ENCODE peak calls at places on chromosomes 7 and 10, in five cellular contexts. F is trophoblast cell, E is H9, T is H1, L is mesenchymal stem cell. W is an unnamed sample. For H3K4me1, the result is how much of the 10 kb centered on the place peaks cover.

GRCh38 chr7:34296663-34297062 is 361.4 kb upstream of the NPSR1 start:
- DNase-seq in F (peak), E (no peak), T (no peak), L (peak), W (no peak)

GRCh38 chr7:5695037-5695708 is 86.3 kb downstream of the RNF216 start:
- DNase-seq in F (no peak), E (no peak), T (no peak), L (peak), W (no peak)

GRCh38 chr7:126411821-126412383 is 840.8 kb downstream of the GRM8 start:
- DNase-seq in F (no peak), E (no peak), T (no peak), L (no peak), W (no peak)

GRCh38 chr7:15057272-15057671 is 154.7 kb upstream of the DGKB start:
- DNase-seq in F (no peak), E (no peak), T (no peak), L (no peak), W (no peak)

GRCh38 chr10:83522881-83523386 is 616.4 kb upstream of the GHITM start:
- DNase-seq in F (peak), E (no peak), T (no peak), L (peak), W (no peak)

GRCh38 chr10:12463459-12463838 is 114.1 kb downstream of the CAMK1D start:
- DNase-seq in F (no peak), E (no peak), T (no peak), L (no peak), W (no peak)

GRCh38 chr7:106329971-106330733 is 45.4 kb upstream of the NAMPT start:
- DNase-seq in F (peak), E (no peak), T (no peak), L (peak), W (no peak)

GRCh38 chr7:88276605-88277153 is 30.0 kb downstream of the STEAP4 start:
- DNase-seq in F (no peak), E (no peak), T (no peak), L (no peak), W (no peak)

GRCh38 chr7:66741706-66742053 is 1.1 kb downstream of the RABGEF1 start:
- DNase-seq in F (peak), E (no peak), T (no peak), L (peak), W (no peak)

GRCh38 chr10:113151178-113151577 is 201.1 kb downstream of the TCF7L2 start:
- DNase-seq in F (no peak), E (no peak), T (no peak), L (no peak), W (no peak)

GRCh38 chr10:42952358-42952757 is 124.5 kb upstream of the RET start:
- DNase-seq in F (peak), E (peak), T (peak), L (peak), W (peak)

GRCh38 chr10:121811386-121811785 is 116.4 kb downstream of the ATE1 start:
- DNase-seq in F (peak), E (no peak), T (no peak), L (no peak), W (no peak)

GRCh38 chr7:11830582-11831382 is 1.2 kb downstream of the THSD7A start:
- DNase-seq in F (peak), E (no peak), T (no peak), L (peak), W (no peak)

GRCh38 chr10:17423641-17424186 is 30.7 kb downstream of the ST8SIA6 start:
- DNase-seq in F (peak), E (no peak), T (peak), L (no peak), W (peak)

GRCh38 chr7:116177009-116177408 is 33.3 kb upstream of the TES start:
- DNase-seq in F (peak), E (no peak), T (no peak), L (no peak), W (no peak)

GRCh38 chr10:115963848-115964247 is 309.2 kb downstream of the GFRA1 start:
- DNase-seq in F (no peak), E (no peak), T (no peak), L (peak), W (no peak)

GRCh38 chr10:80154626-80154977 is 22.1 kb downstream of the PLAC9 start:
- DNase-seq in F (no peak), E (no peak), T (no peak), L (no peak), W (no peak)
- H2BK12ac ChIP-seq in F (peak), E (no peak), T (no peak), L (no peak), W (no peak)

GRCh38 chr10:57506414-57507094 is 761.1 kb downstream of the IPMK start:
- DNase-seq in F (no peak), E (no peak), T (no peak), L (no peak), W (no peak)
- H3K4me1 ChIP-seq in F (under half), E (under half), T (under half), L (under half), W (under half)

DNA sequence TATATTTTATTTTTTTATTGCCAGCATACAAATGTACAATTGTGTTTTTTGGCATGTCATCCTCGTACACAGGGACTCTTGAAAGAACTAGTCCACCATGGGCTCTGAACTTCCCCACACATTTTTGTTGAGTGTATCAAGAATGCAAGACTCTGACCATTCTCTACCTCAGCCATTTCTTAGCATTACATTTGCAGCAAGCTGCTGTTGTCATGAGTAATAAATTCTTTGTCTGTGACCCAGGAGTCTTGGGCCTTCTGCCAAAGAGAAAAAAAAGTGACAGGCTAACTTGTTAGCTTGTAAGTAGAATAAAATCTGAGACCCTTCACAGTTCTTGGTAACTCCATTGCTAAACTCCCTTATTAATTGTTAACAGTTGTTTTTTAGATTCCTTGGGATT is 542.3 kb upstream of the MBL2 start:
- DNase-seq in F (peak), E (no peak), T (no peak), L (peak), W (no peak)
- H4K8ac ChIP-seq in F (no peak), E (no peak), T (no peak), L (no peak), W (no peak)

DNA sequence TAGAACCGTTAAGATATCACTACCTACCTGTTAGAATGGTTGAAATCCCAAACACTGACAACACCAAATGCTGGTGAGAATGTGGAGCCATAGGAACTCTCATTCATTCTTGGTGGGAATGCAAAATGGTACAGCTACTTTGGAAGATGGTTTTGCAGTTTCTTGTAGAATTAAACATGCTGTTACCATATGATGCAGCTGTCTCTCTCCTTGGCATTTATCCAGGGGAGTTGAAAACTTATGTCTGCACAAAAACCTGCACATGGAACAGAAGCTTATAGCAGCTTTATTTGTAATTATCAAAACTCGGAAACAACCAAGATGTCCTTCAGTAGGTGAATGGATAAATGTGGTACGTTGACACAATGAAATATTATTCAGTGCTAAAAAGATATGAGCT is 199.5 kb downstream of the BICC1 start:
- DNase-seq in F (no peak), E (no peak), T (no peak), L (no peak), W (no peak)
- H2BK12ac ChIP-seq in F (no peak), E (no peak), T (no peak), L (no peak), W (no peak)

DNA sequence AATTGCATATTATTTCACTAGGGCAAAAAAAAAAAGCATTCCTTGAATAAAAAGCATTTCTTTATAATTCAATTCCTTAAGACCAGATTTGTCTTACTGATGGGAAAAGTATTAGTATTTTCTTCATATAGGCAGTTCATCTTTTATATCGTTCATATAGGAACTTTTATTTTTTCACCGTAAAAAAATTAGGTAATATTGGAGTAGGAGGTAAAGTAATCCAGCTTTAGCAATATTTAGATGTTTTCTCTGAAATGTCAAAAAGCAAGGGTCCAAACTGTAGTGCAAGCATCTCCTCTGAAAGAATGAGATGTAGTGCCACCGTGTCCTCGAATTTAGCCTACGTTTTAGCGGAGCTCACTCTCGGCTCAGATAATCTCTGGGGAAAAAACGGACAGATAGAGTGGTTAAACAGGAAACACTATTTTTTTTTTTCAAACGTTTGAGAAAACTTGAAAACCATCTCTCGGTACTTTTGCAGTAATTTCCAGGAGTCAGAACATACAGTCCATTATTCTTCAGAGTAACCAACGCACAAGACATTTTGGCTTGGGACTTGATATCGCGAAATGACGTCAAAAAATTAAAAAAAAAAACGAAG is 5.4 kb upstream of the SPAG6 start:
- DNase-seq in F (peak), E (no peak), T (no peak), L (no peak), W (peak)
- H3K4me1 ChIP-seq in F (under half), E (under half), T (under half), L (under half), W (under half)

GRCh38 chr10:6737080-6737641 is 157.1 kb upstream of the PRKCQ start:
- DNase-seq in F (no peak), E (peak), T (peak), L (no peak), W (no peak)
- H4K8ac ChIP-seq in F (no peak), E (no peak), T (no peak), L (peak), W (no peak)

GRCh38 chr7:73681031-73681430 is 2.2 kb downstream of the DNAJC30 start:
- DNase-seq in F (no peak), E (no peak), T (no peak), L (peak), W (no peak)

GRCh38 chr7:73682745-73683055 is 553 bp downstream of the DNAJC30 start:
- DNase-seq in F (no peak), E (no peak), T (no peak), L (no peak), W (no peak)

GRCh38 chr7:73679709-73680108 is 3.5 kb downstream of the DNAJC30 start:
- DNase-seq in F (no peak), E (no peak), T (no peak), L (no peak), W (no peak)

GRCh38 chr7:73678862-73679261 is 4.4 kb downstream of the DNAJC30 start:
- DNase-seq in F (no peak), E (no peak), T (no peak), L (no peak), W (no peak)

GRCh38 chr7:73680501-73680900 is 2.8 kb downstream of the DNAJC30 start:
- DNase-seq in F (no peak), E (no peak), T (no peak), L (no peak), W (no peak)
- H2BK12ac ChIP-seq in F (no peak), E (no peak), T (no peak), L (no peak), W (no peak)

GRCh38 chr10:132544744-132545658 is 7.4 kb downstream of the INPP5A start:
- DNase-seq in F (no peak), E (no peak), T (no peak), L (no peak), W (no peak)
- H3K4me1 ChIP-seq in F (under half), E (under half), T (under half), L (under half), W (under half)

GRCh38 chr10:102596506-102596971 is 47.7 kb upstream of the TRIM8 start:
- DNase-seq in F (peak), E (peak), T (peak), L (peak), W (peak)

GRCh38 chr10:102593804-102594079 is 50.5 kb upstream of the TRIM8 start:
- DNase-seq in F (no peak), E (no peak), T (no peak), L (no peak), W (no peak)

GRCh38 chr10:102595293-102595692 is 49.0 kb upstream of the TRIM8 start:
- DNase-seq in F (no peak), E (no peak), T (no peak), L (no peak), W (no peak)

GRCh38 chr10:102597131-102597891 is 47.0 kb upstream of the TRIM8 start:
- DNase-seq in F (no peak), E (no peak), T (no peak), L (no peak), W (no peak)

GRCh38 chr10:102595914-102596313 is 48.4 kb upstream of the TRIM8 start:
- DNase-seq in F (no peak), E (peak), T (no peak), L (no peak), W (no peak)
- H4K8ac ChIP-seq in F (no peak), E (no peak), T (no peak), L (peak), W (no peak)

DNA sequence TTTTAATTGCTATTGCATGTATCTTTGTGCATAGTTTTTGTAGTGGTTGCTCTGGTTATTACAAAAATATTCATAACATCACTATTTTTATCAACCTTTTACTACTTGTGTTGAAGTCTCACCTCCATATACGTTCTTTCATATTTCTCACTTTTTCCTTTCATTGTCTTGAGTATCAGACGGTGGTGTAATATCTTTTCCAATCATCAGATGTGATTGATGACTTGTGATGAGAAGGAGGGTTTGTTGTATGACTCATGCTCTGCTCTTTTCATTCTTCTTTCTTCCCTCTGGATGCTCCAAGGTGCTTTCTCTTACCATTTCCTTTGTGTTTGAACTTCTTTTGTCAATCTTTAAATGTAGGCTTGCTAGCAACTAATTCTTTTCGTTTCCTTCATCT is 310.2 kb downstream of the TNS3 start:
- DNase-seq in F (no peak), E (no peak), T (no peak), L (no peak), W (no peak)
- H2BK12ac ChIP-seq in F (no peak), E (no peak), T (no peak), L (no peak), W (no peak)